ENCODE peak calls at places on chromosomes 1 and 21, in seven cellular contexts. H is neuronal stem cell, R is IMR-90, A is H9, D is mesendoderm, S is H1, Y is trophoblast cell. J is an unnamed sample.

GRCh38 chr1:30990594-30990993 is 74.9 kb downstream of the PUM1 start:
- DNase-seq in Y (no peak), S (no peak), H (no peak), A (no peak), D (no peak), R (peak; percentile 65), J (peak; percentile 54)

GRCh38 chr1:225114354-225114995 is 185.0 kb downstream of the DNAH14 start:
- DNase-seq in Y (no peak), R (no peak), H (no peak), S (no peak), A (no peak), D (no peak), J (peak; percentile 7)

GRCh38 chr1:204199579-204199978 is 3.3 kb upstream of the KISS1 start:
- DNase-seq in Y (no peak), S (no peak), R (no peak), H (no peak), D (no peak), A (no peak), J (no peak)

GRCh38 chr21:39867198-39867650 is at the start of gene PCP4:
- DNase-seq in H (peak; percentile 82), R (no peak), Y (peak; percentile 53), S (peak; percentile 78), D (peak; percentile 92), A (peak; percentile 93), J (no peak)

GRCh38 chr1:111199881-111200801 is at the start of gene DENND2D:
- DNase-seq in Y (peak; percentile 80), H (no peak), D (no peak), S (no peak), R (no peak), A (no peak), J (no peak)

GRCh38 chr1:105652109-105652508 is 1404.4 kb upstream of the PRMT6 start:
- DNase-seq in R (no peak), Y (no peak), D (no peak), H (no peak), A (no peak), S (no peak), J (peak; percentile 1)

GRCh38 chr1:119554188-119554587 is 47.2 kb downstream of the HSD3B1 start:
- DNase-seq in H (no peak), A (no peak), Y (no peak), R (peak; percentile 82), D (peak; percentile 82), S (no peak), J (peak; percentile 85)

GRCh38 chr1:29210278-29211085 is 20.3 kb downstream of the MECR start:
- DNase-seq in A (no peak), H (no peak), Y (no peak), D (no peak), R (no peak), S (no peak), J (peak; percentile 15)

GRCh38 chr1:11873954-11874562 is 15.3 kb upstream of the NPPB start:
- DNase-seq in S (no peak), Y (no peak), H (no peak), R (no peak), D (no peak), A (no peak), J (no peak)

GRCh38 chr1:217344712-217345111 is 286.2 kb downstream of the GPATCH2 start:
- DNase-seq in A (no peak), S (no peak), H (no peak), D (no peak), Y (no peak), R (no peak), J (no peak)

GRCh38 chr1:1433804-1434130 is 1.7 kb upstream of the VWA1 start:
- DNase-seq in D (peak; percentile 84), H (no peak), R (peak; percentile 39), S (no peak), Y (peak; percentile 75), A (no peak), J (peak; percentile 83)

GRCh38 chr1:33176362-33176850 is 5.4 kb downstream of the TRIM62 start:
- DNase-seq in R (peak; percentile 67), A (peak; percentile 48), H (no peak), Y (peak; percentile 99), S (no peak), D (no peak), J (peak; percentile 61)

GRCh38 chr1:1959840-1960479 is 40.9 kb upstream of the TMEM52 start:
- DNase-seq in Y (peak; percentile 69), S (peak; percentile 80), H (peak; percentile 73), A (peak; percentile 95), R (peak; percentile 51), D (peak; percentile 95), J (peak; percentile 49)

GRCh38 chr1:28122183-28122582 is 33.8 kb upstream of the EYA3 start:
- DNase-seq in D (no peak), A (no peak), R (peak; percentile 71), Y (peak; percentile 51), H (no peak), S (no peak), J (no peak)

GRCh38 chr1:33586111-33586510 is 113.7 kb downstream of the ZSCAN20 start:
- DNase-seq in S (no peak), A (no peak), R (peak; percentile 11), H (no peak), D (no peak), Y (no peak), J (no peak)

GRCh38 chr1:112722601-112723510 is 7.7 kb upstream of the PPM1J start:
- DNase-seq in D (peak; percentile 64), R (peak; percentile 77), H (no peak), S (no peak), A (peak; percentile 73), Y (peak; percentile 68), J (peak; percentile 55)

GRCh38 chr1:109901508-109902145 is 9.0 kb upstream of the CSF1 start:
- DNase-seq in Y (no peak), S (no peak), D (no peak), H (no peak), R (no peak), A (no peak), J (no peak)

GRCh38 chr1:209618756-209619420 is 33.3 kb downstream of the LAMB3 start:
- DNase-seq in S (no peak), H (no peak), R (no peak), Y (no peak), D (no peak), A (no peak), J (no peak)

GRCh38 chr1:151325646-151326429 is 1.4 kb downstream of the PI4KB start:
- DNase-seq in H (no peak), S (no peak), A (no peak), D (no peak), R (peak; percentile 44), Y (no peak), J (peak; percentile 71)

GRCh38 chr1:208161656-208162375 is 82.4 kb downstream of the PLXNA2 start:
- DNase-seq in D (no peak), R (peak; percentile 39), A (no peak), H (no peak), S (no peak), Y (no peak), J (peak; percentile 71)

GRCh38 chr1:224751547-224752311 is 135.6 kb downstream of the CNIH3 start:
- DNase-seq in D (no peak), S (no peak), Y (no peak), R (no peak), A (no peak), H (no peak), J (no peak)

GRCh38 chr1:2099871-2100774 is 49.9 kb downstream of the PRKCZ start:
- DNase-seq in R (no peak), A (no peak), S (no peak), D (no peak), Y (peak; percentile 60), H (no peak), J (no peak)

GRCh38 chr1:25504706-25505560 is 38.5 kb upstream of the LDLRAP1 start:
- DNase-seq in R (peak; percentile 39), S (no peak), A (no peak), H (no peak), D (no peak), Y (peak; percentile 25), J (no peak)

DNA sequence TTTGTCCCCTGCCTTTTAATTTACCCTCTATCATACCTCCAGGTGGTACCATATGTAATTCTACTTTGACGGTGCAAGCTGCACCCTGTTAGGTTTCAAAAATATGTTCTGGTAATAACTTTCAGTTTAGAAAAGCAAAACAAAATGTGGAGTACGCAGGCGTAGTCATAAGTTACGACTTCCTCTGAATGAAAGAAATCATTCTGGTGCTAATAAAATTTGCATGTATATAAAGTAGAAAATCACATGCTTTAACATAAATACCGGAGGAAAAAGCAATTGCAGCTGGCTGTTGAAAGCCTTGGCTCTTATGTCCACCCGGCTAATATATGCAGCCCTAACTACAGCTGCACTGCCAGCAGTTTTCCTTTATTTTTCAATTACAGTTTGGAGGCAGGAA is 65.2 kb upstream of the TMPRSS15 start:
- DNase-seq in S (no peak), H (no peak), A (no peak), R (no peak), Y (no peak), D (no peak), J (peak; percentile 3)
- H3K18ac ChIP-seq in S (no peak overlapping the region), H (no peak overlapping the region), A (no peak overlapping the region), R (no peak overlapping the region), Y (no peak overlapping the region), D (no peak overlapping the region), J (no peak overlapping the region)

DNA sequence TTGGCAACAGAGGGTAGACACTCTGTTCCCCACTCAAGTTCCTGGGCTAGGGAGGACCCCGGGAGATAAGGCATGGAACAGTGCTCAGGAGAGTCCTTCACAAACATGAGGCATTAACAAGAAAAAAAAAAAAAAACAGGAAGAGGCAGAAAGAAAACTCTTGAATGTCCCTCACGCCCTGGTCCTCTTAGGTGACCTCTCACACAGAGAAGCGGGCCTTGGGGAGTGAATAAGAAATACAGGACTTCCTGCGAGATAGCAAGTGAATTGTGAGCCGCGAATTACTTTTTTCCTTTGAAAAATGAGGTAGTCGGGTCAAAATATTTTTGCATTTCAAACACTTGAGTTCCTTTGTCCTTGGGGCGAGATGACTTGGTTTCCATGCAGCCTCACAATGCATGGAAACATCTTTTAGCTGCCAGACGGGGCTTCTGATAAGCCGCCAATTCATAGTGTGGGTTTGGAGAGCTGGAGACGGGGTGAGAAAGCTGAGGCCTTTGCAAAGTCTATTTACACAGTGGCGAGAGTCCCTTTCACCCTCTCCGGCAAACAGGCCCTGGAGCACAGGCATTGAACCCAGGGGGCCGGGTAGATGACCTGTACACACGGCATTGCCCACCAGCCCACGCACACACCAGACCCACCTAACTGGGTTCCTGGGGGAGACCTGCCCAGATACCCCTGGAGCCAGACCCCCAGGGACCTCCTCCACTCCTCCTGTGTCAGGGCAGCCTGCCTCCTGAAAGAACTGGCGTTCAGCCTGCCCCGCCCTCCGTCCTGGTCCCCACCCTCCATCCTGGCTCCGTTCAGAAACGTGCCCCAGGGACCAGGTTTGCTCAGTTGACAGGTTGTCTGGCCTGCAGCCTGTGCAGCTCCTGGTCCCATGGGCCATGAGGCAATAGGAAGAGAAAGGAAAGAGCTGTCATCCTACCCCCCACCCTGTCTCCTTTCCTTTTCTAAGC is 192.3 kb downstream of the PRDM16 start:
- DNase-seq in H (no peak), R (no peak), D (no peak), A (no peak), S (no peak), Y (no peak), J (no peak)
- H2BK120ac ChIP-seq in H (no peak overlapping the region), R (no peak overlapping the region), D (no peak overlapping the region), A (no peak overlapping the region), S (no peak overlapping the region), Y (no peak overlapping the region), J (no peak overlapping the region)

GRCh38 chr1:115557715-115558114 is 84.1 kb upstream of the VANGL1 start:
- DNase-seq in S (no peak), H (no peak), D (peak; percentile 34), R (no peak), Y (no peak), A (no peak), J (no peak)
- H3K18ac ChIP-seq in S (no peak overlapping the region), H (no peak overlapping the region), D (no peak overlapping the region), R (no peak overlapping the region), Y (no peak overlapping the region), A (no peak overlapping the region), J (no peak overlapping the region)

GRCh38 chr1:83086346-83086745 is 912.6 kb downstream of the TTLL7 start:
- DNase-seq in A (no peak), D (no peak), R (no peak), H (no peak), S (no peak), Y (peak; percentile 50), J (peak; percentile 34)
- H2BK120ac ChIP-seq in A (no peak overlapping the region), D (no peak overlapping the region), R (no peak overlapping the region), H (no peak overlapping the region), S (no peak overlapping the region), Y (peak overlapping the region; percentile 18), J (no peak overlapping the region)

J was measured in mesenchymal stem cell.